ENCODE peak calls at places on chromosomes 3 and 15, in seven cellular contexts. X, T, B, Q, S, O and M are unnamed samples.

GRCh38 chr15:33460166-33460805 is 149.5 kb downstream of the RYR3 start:
- DNase-seq in X (no peak), T (no peak), B (no peak), Q (no peak), S (no peak), O (no peak), M (no peak)

GRCh38 chr3:52523386-52524257 is 10.0 kb downstream of the NT5DC2 start:
- DNase-seq in X (no peak), T (no peak), B (no peak), Q (no peak), S (no peak), O (no peak), M (peak)

GRCh38 chr3:133466531-133467386 is 66.9 kb downstream of the BFSP2 start:
- DNase-seq in X (no peak), T (no peak), B (no peak), Q (no peak), S (no peak), O (no peak), M (no peak)

GRCh38 chr3:193836918-193837317 is 243.9 kb downstream of the OPA1 start:
- DNase-seq in X (no peak), T (no peak), B (no peak), Q (no peak), S (no peak), O (no peak), M (no peak)

GRCh38 chr15:20352241-20353200 is 189.1 kb downstream of the GOLGA6L6 start:
- DNase-seq in X (no peak), T (no peak), B (no peak), Q (no peak), S (no peak), O (no peak), M (no peak)

GRCh38 chr15:80789296-80789695 is 10.1 kb downstream of the CEMIP start:
- DNase-seq in X (no peak), T (no peak), B (no peak), Q (no peak), S (no peak), O (no peak), M (no peak)

GRCh38 chr3:34212175-34212574 is 413.7 kb downstream of the PDCD6IP start:
- DNase-seq in X (no peak), T (no peak), B (peak), Q (no peak), S (peak), O (no peak), M (no peak)

GRCh38 chr3:100532411-100532810 is 40.0 kb downstream of the TMEM45A start:
- DNase-seq in X (no peak), T (no peak), B (no peak), Q (no peak), S (no peak), O (no peak), M (no peak)

GRCh38 chr3:163071684-163072083 is 1575.1 kb downstream of the OTOL1 start:
- DNase-seq in X (no peak), T (no peak), B (no peak), Q (no peak), S (no peak), O (no peak), M (no peak)

GRCh38 chr15:100873029-100873677 is 6.5 kb upstream of the ALDH1A3 start:
- DNase-seq in X (peak), T (peak), B (peak), Q (peak), S (peak), O (peak), M (peak)

GRCh38 chr15:31297221-31297879 is 29.3 kb upstream of the KLF13 start:
- DNase-seq in X (no peak), T (peak), B (no peak), Q (no peak), S (no peak), O (no peak), M (no peak)

GRCh38 chr15:68846851-68847439 is 26.2 kb upstream of the ANP32A start:
- DNase-seq in X (no peak), T (no peak), B (no peak), Q (no peak), S (no peak), O (no peak), M (no peak)

GRCh38 chr3:158018462-158018861 is 87.8 kb downstream of the SHOX2 start:
- DNase-seq in X (no peak), T (no peak), B (no peak), Q (no peak), S (no peak), O (no peak), M (no peak)

GRCh38 chr3:55828712-55829111 is 341.6 kb upstream of the WNT5A start:
- DNase-seq in X (no peak), T (no peak), B (no peak), Q (no peak), S (no peak), O (no peak), M (no peak)

GRCh38 chr3:157868881-157869280 is 237.3 kb downstream of the SHOX2 start:
- DNase-seq in X (no peak), T (no peak), B (no peak), Q (no peak), S (no peak), O (no peak), M (no peak)

GRCh38 chr3:140206196-140207040 is 271.4 kb downstream of the CLSTN2 start:
- DNase-seq in X (no peak), T (no peak), B (no peak), Q (no peak), S (no peak), O (no peak), M (peak)

GRCh38 chr15:55789066-55789660 is 46.2 kb upstream of the PRTG start:
- DNase-seq in X (peak), T (peak), B (no peak), Q (no peak), S (no peak), O (peak), M (peak)

GRCh38 chr3:51729005-51729633 is 22.3 kb downstream of the GRM2 start:
- DNase-seq in X (no peak), T (no peak), B (no peak), Q (no peak), S (no peak), O (no peak), M (no peak)

GRCh38 chr15:58551764-58552504 is 120.1 kb downstream of the LIPC start:
- DNase-seq in X (peak), T (peak), B (peak), Q (peak), S (peak), O (peak), M (peak)

GRCh38 chr15:37137221-37137620 is 36.9 kb upstream of the MEIS2 start:
- DNase-seq in X (no peak), T (no peak), B (no peak), Q (no peak), S (no peak), O (no peak), M (no peak)

GRCh38 chr3:73855792-73856191 is 231.1 kb upstream of the PDZRN3 start:
- DNase-seq in X (no peak), T (no peak), B (no peak), Q (no peak), S (no peak), O (no peak), M (no peak)

GRCh38 chr3:38348903-38349302 is 2.3 kb downstream of the XYLB start:
- DNase-seq in X (no peak), T (no peak), B (peak), Q (no peak), S (no peak), O (no peak), M (peak)

GRCh38 chr3:196684548-196685407 is 27.3 kb downstream of the CEP19 start:
- DNase-seq in X (peak), T (peak), B (peak), Q (peak), S (peak), O (peak), M (peak)

GRCh38 chr15:24858737-24859601 is 95.8 kb upstream of the SNRPN start:
- DNase-seq in X (no peak), T (no peak), B (peak), Q (no peak), S (no peak), O (no peak), M (no peak)

GRCh38 chr3:124014366-124014942 is 22.5 kb upstream of the ROPN1 start:
- DNase-seq in X (no peak), T (no peak), B (peak), Q (peak), S (no peak), O (no peak), M (no peak)

GRCh38 chr3:179056326-179056725 is 15.3 kb downstream of the ZMAT3 start:
- DNase-seq in X (no peak), T (no peak), B (no peak), Q (no peak), S (no peak), O (no peak), M (no peak)
- H3K4me3 ChIP-seq in X (no peak), T (no peak), B (no peak), Q (no peak), S (no peak), O (no peak), M (no peak)

DNA sequence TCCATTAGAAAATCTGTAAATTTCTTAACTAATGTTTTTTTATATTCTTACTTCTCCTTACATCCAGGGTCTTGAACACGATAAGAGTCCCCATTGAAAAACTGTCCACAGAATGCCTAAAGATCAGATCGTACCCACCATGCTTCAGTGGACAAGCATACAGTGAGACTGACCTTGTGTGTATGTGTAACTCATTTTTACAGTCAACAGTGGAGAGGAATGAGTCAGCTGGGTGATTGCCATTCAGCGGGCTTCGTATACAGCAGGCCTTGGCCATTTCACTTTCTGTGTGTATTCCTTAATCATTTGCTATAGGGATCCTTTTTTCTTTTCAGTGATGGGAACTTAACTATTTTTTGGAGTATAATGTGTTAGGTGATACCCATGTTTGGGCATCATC is 10.6 kb downstream of the PARP14 start:
- DNase-seq in X (no peak), T (peak), B (peak), Q (no peak), S (peak), O (no peak), M (no peak)
- TF ChIP-seq POLR2A in X (no peak), T (no peak), B (no peak), Q (no peak), S (no peak), O (no peak), M (no peak)

DNA sequence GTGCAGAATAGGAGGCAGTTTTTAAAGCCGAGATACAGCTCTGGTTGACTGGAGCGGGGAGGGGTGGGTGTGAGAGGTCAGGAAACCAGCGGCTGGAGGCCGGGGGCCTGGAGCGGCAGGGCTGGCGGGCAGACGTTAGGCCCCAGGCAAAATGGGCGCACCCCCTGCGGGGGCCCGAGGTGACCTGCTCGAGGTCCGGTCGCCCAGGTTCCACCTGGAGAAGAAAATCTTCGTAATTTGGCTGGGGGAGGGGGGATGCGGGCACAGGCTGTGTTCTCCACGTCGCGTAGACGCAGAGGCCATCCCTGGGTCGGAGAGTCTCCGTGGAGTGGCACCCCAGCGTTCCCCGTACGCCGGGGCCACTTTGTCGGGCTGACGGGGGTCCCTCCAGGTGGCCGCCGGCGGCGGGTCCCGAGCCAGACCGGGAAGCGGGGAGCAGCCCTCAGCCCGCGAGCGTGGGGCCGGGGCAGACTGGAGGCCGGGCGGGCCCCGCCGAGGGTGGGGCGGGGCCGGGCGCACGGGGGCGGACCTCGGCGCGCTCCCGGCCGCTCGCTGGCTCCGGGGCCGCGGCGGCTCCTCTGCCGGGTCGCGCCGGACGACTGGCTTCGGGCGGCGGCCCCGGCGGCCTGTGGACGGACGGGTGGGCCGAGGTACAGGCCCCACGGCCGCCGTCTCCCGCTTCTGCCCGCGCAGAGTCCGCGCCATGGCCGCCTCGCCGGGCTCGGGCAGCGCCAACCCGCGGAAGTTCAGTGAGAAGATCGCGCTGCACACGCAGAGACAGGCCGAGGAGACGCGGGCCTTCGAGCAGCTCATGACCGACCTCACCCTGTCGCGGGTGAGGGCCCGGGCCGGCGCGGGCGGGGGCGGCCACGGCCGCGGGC is at the start of gene CRTC3:
- DNase-seq in X (peak), T (peak), B (peak), Q (peak), S (peak), O (no peak), M (peak)
- TF ChIP-seq CTCF in X (no peak), T (no peak), B (peak), Q (no peak), S (no peak), O (no peak), M (no peak)

GRCh38 chr3:13427662-13428603 is 7.8 kb upstream of the NUP210 start:
- DNase-seq in X (no peak), T (no peak), B (no peak), Q (no peak), S (no peak), O (no peak), M (no peak)
- H3K4me3 ChIP-seq in X (no peak), T (no peak), B (no peak), Q (no peak), S (no peak), O (no peak), M (no peak)